ENCODE peak calls at places on chromosomes 5 and 9, in eight cellular contexts. K is pancreas, R is left lung, U is fibroblast of lung, Q is astrocyte, M is colonic mucosa, A is lower lobe of right lung, C is right cardiac atrium. N is an unnamed sample. For H3K4me1 and H3K27me3, the result is how much of the 10 kb centered on the place peaks cover.

GRCh38 chr9:127177221-127177620 is 54.8 kb upstream of the ANGPTL2 start:
- DNase-seq in K (no peak), R (peak), U (no peak), Q (no peak), M (peak), A (no peak), C (no peak), N (no peak)

GRCh38 chr5:177434942-177435738 is 8.7 kb downstream of the GRK6 start:
- DNase-seq in K (no peak), R (no peak), U (no peak), Q (no peak), M (no peak), A (no peak), C (peak), N (no peak)

GRCh38 chr5:5782402-5782801 is 359.9 kb downstream of the ICE1 start:
- DNase-seq in K (no peak), R (no peak), U (no peak), Q (no peak), M (no peak), A (no peak), C (no peak), N (no peak)

GRCh38 chr9:33404782-33405362 is 2.5 kb upstream of the AQP7 start:
- DNase-seq in K (no peak), R (no peak), U (no peak), Q (no peak), M (no peak), A (no peak), C (no peak), N (no peak)

GRCh38 chr9:38067611-38067891 is 1.5 kb downstream of the SHB start:
- DNase-seq in K (peak), R (peak), U (no peak), Q (no peak), M (no peak), A (peak), C (no peak), N (no peak)

GRCh38 chr9:121463026-121463827 is 36.4 kb downstream of the GGTA1 start:
- DNase-seq in K (peak), R (peak), U (peak), Q (peak), M (peak), A (peak), C (peak), N (peak)

GRCh38 chr5:176633638-176634037 is 3.2 kb downstream of the EIF4E1B start:
- DNase-seq in K (no peak), R (no peak), U (no peak), Q (no peak), M (no peak), A (no peak), C (no peak), N (no peak)

GRCh38 chr5:9558319-9558965 is 12.6 kb upstream of the SEMA5A start:
- DNase-seq in K (no peak), R (no peak), U (no peak), Q (no peak), M (peak), A (no peak), C (no peak), N (no peak)

GRCh38 chr5:57989378-57989777 is 470.5 kb downstream of the PLK2 start:
- DNase-seq in K (no peak), R (no peak), U (peak), Q (peak), M (no peak), A (no peak), C (no peak), N (no peak)

GRCh38 chr9:87964826-87965225 is 9.5 kb downstream of the CDK20 start:
- DNase-seq in K (no peak), R (no peak), U (no peak), Q (no peak), M (no peak), A (no peak), C (no peak), N (no peak)

GRCh38 chr9:6302417-6302816 is 25.8 kb upstream of the TPD52L3 start:
- DNase-seq in K (no peak), R (no peak), U (peak), Q (peak), M (no peak), A (no peak), C (no peak), N (no peak)

GRCh38 chr5:78540335-78541057 is 108.1 kb downstream of the LHFPL2 start:
- DNase-seq in K (no peak), R (no peak), U (peak), Q (no peak), M (no peak), A (no peak), C (peak), N (no peak)

GRCh38 chr5:37248970-37249819 is at the start of gene CPLANE1:
- DNase-seq in K (peak), R (peak), U (peak), Q (peak), M (peak), A (peak), C (peak), N (peak)

GRCh38 chr5:135036405-135036804 is 2.4 kb upstream of the PITX1 start:
- DNase-seq in K (no peak), R (no peak), U (no peak), Q (no peak), M (no peak), A (peak), C (no peak), N (no peak)

GRCh38 chr5:135034186-135034962 is at the start of gene PITX1:
- DNase-seq in K (no peak), R (no peak), U (peak), Q (no peak), M (peak), A (peak), C (no peak), N (peak)

GRCh38 chr5:135035678-135036030 is 1.6 kb upstream of the PITX1 start:
- DNase-seq in K (no peak), R (no peak), U (no peak), Q (no peak), M (no peak), A (peak), C (no peak), N (no peak)

GRCh38 chr5:135033866-135034185 is 202 bp downstream of the PITX1 start:
- DNase-seq in K (no peak), R (no peak), U (no peak), Q (no peak), M (no peak), A (no peak), C (no peak), N (no peak)

GRCh38 chr5:135034963-135035677 is 1.1 kb upstream of the PITX1 start:
- DNase-seq in K (no peak), R (no peak), U (no peak), Q (no peak), M (no peak), A (peak), C (no peak), N (no peak)
- H3K4me3 ChIP-seq in K (no peak), R (no peak), U (no peak), Q (no peak), M (peak), A (no peak), C (no peak), N (no peak)

DNA sequence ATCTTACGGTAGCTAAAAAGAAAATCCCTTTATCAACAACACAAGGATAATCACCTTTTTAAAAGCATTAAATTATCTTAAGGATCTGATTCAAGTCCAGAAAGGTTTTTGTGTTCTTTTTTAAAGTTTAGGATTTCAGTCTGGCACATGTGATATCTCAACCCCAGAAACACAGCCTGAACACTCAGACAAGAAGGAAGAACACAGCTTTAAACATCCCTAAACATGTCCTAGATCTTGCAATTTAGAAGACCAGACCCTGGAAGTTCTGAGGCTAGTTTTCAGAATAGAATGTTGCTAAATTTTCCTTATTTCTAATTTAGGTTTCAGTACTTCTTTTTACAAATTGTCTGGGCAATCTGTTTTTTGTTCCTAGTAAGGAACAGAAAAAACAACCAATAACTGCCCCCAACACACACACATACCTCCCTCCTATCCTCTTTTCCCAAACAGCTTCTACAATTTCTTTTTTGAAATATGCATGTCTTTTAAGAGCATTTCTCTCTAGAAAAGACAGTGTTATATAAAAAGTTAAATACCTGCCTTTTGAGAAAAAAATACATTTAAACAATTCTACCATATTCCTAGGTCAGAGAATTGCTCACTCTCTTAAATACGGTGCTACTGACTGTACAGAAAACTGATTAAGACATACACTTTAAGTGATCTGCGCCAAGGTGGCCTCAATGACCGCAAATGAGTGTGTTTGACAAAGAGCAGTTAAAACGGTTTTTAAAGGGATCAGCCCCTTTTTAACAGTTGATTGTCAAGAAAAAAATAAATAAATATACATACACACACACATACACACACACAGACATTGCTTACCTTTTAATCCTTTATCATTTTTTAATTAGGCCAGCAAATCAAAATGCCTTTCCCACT is 830 bp downstream of the ZNF608 start:
- DNase-seq in K (no peak), R (no peak), U (peak), Q (peak), M (no peak), A (no peak), C (no peak), N (no peak)
- H3K4me1 ChIP-seq in K (under half), R (under half), U (under half), Q (under half), M (under half), A (under half), C (under half), N (under half)

DNA sequence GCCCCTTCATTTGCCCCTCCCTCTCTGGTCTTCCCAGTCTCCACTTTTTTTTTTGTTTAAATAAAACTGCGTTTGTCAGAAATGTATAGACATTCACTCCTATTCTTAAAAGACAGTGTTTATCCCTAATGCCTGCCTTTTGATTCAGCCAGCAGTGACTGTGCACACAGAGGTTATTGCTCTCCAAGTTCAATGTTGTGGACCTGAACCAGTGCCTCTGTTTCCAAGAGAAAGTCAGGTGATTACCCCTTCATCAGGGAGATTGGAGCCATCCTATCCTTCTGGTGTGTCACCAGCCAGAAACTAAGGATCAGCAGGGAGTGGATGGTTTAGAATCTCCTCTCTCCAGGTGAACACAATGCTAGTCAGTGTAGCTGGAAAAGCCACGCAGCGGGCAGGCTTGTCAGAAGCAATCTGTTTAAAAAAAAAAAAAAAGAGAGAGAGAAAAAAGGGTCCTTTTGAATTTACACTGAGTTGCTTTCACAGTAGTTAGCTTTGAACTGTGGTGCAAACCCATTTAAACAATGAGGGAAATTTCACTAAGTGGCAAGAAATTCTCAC is 167.5 kb upstream of the DMRT1 start:
- DNase-seq in K (no peak), R (no peak), U (no peak), Q (no peak), M (no peak), A (no peak), C (no peak), N (no peak)
- H3K27me3 ChIP-seq in K (under half), R (under half), U (under half), Q (under half), M (under half), A (under half), C (under half), N (under half)

GRCh38 chr9:106156462-106156861 is 462.1 kb downstream of the TMEM38B start:
- DNase-seq in K (no peak), R (no peak), U (no peak), Q (no peak), M (no peak), A (no peak), C (no peak), N (no peak)
- H3K4me3 ChIP-seq in K (no peak), R (no peak), U (no peak), Q (no peak), M (no peak), A (no peak), C (no peak), N (no peak)

GRCh38 chr5:141969783-141970741 is 1.2 kb downstream of the RNF14 start:
- DNase-seq in K (no peak), R (no peak), U (peak), Q (no peak), M (no peak), A (no peak), C (no peak), N (no peak)
- H3K4me1 ChIP-seq in K (under half), R (under half), U (under half), Q (under half), M (under half), A (under half), C (under half), N (under half)